ENCODE peak calls at places on chromosomes 5 and 9, in seven cellular contexts. G is T-cell; Y is astrocyte of the cerebellum; B is activated CD8-positive, alpha-beta T cell treated with anti-CD3 and anti-CD28 coated beads for 36 hours; C is cardiac septum; T is AG04450; V is activated T-cell treated with anti-CD3 and anti-CD28 coated beads for 1 hour. J is an unnamed sample.

GRCh38 chr5:56490971-56491468 is 257.9 kb upstream of the ANKRD55 start:
- DNase-seq in Y (no peak), T (no peak), B (peak), V (peak), C (no peak), G (peak), J (no peak)

GRCh38 chr5:175248416-175248905 is 195.5 kb downstream of the DRD1 start:
- DNase-seq in V (no peak), T (no peak), G (no peak), C (no peak), Y (peak), B (no peak), J (no peak)

GRCh38 chr9:105921057-105921721 is 226.8 kb downstream of the TMEM38B start:
- DNase-seq in Y (no peak), B (no peak), C (no peak), V (no peak), T (no peak), G (no peak), J (no peak)

GRCh38 chr5:157491471-157491870 is 31.5 kb downstream of the NIPAL4 start:
- DNase-seq in B (no peak), G (no peak), T (no peak), V (no peak), C (no peak), Y (no peak), J (peak)

GRCh38 chr9:706606-707451 is 134.7 kb upstream of the DMRT1 start:
- DNase-seq in T (no peak), G (peak), C (peak), V (peak), Y (no peak), B (peak), J (peak)

GRCh38 chr5:180049357-180049673 is 22.2 kb downstream of the RNF130 start:
- DNase-seq in C (no peak), Y (no peak), B (no peak), G (no peak), V (no peak), T (no peak), J (no peak)

GRCh38 chr5:448061-448765 is 5.2 kb downstream of the EXOC3 start:
- DNase-seq in G (no peak), B (no peak), T (no peak), V (no peak), C (peak), Y (no peak), J (peak)

GRCh38 chr9:137943655-137944054 is 66.1 kb downstream of the CACNA1B start:
- DNase-seq in V (no peak), B (no peak), T (no peak), C (no peak), G (no peak), Y (no peak), J (no peak)

GRCh38 chr9:114930063-114930812 is at the start of gene TNFSF8:
- DNase-seq in T (no peak), G (peak), V (peak), Y (no peak), C (peak), B (peak), J (no peak)

GRCh38 chr5:66680804-66681203 is 84.6 kb downstream of the MAST4 start:
- DNase-seq in Y (no peak), T (no peak), V (no peak), B (no peak), C (no peak), G (no peak), J (no peak)